ENCODE peak calls at places on chromosomes 12 and 14, in five cellular contexts. One of them, this sample, is unnamed.
A peak's percentile ranks its signal among the peaks of the same experiment; 100 is the strongest.

GRCh38 chr14:55556929-55557623 is 22.9 kb upstream of the KTN1 start:
- DNase-seq in NCI-H446: peak; percentile 83
- DNase-seq in amniotic stem cell: peak; percentile 64
- DNase-seq in GM04504: peak; percentile 82
- DNase-seq in NCI-H526: peak; percentile 3
- DNase-seq in this sample: peak; percentile 83

GRCh38 chr14:23154876-23155587 is 28.4 kb downstream of the SLC7A8 start:
- DNase-seq in GM04504: peak; percentile 81
- DNase-seq in NCI-H526: no peak
- DNase-seq in NCI-H446: peak; percentile 82
- DNase-seq in amniotic stem cell: peak; percentile 81
- DNase-seq in this sample: no peak

GRCh38 chr12:80186727-80187217 is 87.4 kb downstream of the OTOGL start:
- DNase-seq in NCI-H526: no peak
- DNase-seq in GM04504: peak; percentile 84
- DNase-seq in NCI-H446: peak; percentile 85
- DNase-seq in amniotic stem cell: peak; percentile 98
- DNase-seq in this sample: peak; percentile 58

GRCh38 chr12:46915082-46915481 is 89.3 kb upstream of the SLC38A4 start:
- DNase-seq in NCI-H526: no peak
- DNase-seq in amniotic stem cell: peak; percentile 41
- DNase-seq in GM04504: peak; percentile 94
- DNase-seq in NCI-H446: no peak
- DNase-seq in this sample: no peak

GRCh38 chr14:71395151-71395604 is 487.9 kb downstream of the PCNX1 start:
- DNase-seq in GM04504: peak; percentile 50
- DNase-seq in NCI-H526: no peak
- DNase-seq in amniotic stem cell: no peak
- DNase-seq in NCI-H446: no peak
- DNase-seq in this sample: no peak

GRCh38 chr12:50088577-50089335 is 3.6 kb downstream of the SMARCD1 start:
- DNase-seq in NCI-H446: peak; percentile 38
- DNase-seq in amniotic stem cell: peak; percentile 26
- DNase-seq in GM04504: no peak
- DNase-seq in NCI-H526: peak; percentile 37
- DNase-seq in this sample: peak; percentile 3

GRCh38 chr12:131761638-131762037 is 50.7 kb downstream of the SFSWAP start:
- DNase-seq in NCI-H446: no peak
- DNase-seq in GM04504: no peak
- DNase-seq in NCI-H526: no peak
- DNase-seq in amniotic stem cell: no peak
- DNase-seq in this sample: no peak

GRCh38 chr12:130157998-130158774 is 4.1 kb upstream of the FZD10 start:
- DNase-seq in GM04504: no peak
- DNase-seq in NCI-H446: no peak
- DNase-seq in NCI-H526: no peak
- DNase-seq in amniotic stem cell: no peak
- DNase-seq in this sample: no peak

GRCh38 chr12:69243099-69244084 is 4.0 kb downstream of the CPSF6 start:
- DNase-seq in GM04504: no peak
- DNase-seq in NCI-H446: no peak
- DNase-seq in amniotic stem cell: no peak
- DNase-seq in NCI-H526: no peak
- DNase-seq in this sample: no peak

GRCh38 chr14:63713765-63714164 is 14.1 kb downstream of the SGPP1 start:
- DNase-seq in NCI-H526: no peak
- DNase-seq in NCI-H446: no peak
- DNase-seq in amniotic stem cell: no peak
- DNase-seq in GM04504: peak; percentile 48
- DNase-seq in this sample: no peak

GRCh38 chr14:25537846-25538455 is 488.0 kb upstream of the STXBP6 start:
- DNase-seq in GM04504: no peak
- DNase-seq in amniotic stem cell: no peak
- DNase-seq in NCI-H526: peak; percentile 41
- DNase-seq in NCI-H446: peak; percentile 75
- DNase-seq in this sample: peak; percentile 76

GRCh38 chr14:52349731-52350130 is 35.6 kb downstream of the PTGER2 start:
- DNase-seq in NCI-H446: no peak
- DNase-seq in GM04504: no peak
- DNase-seq in amniotic stem cell: no peak
- DNase-seq in NCI-H526: no peak
- DNase-seq in this sample: no peak

GRCh38 chr12:120538281-120539156 is 4.4 kb downstream of the RNF10 start:
- DNase-seq in GM04504: no peak
- DNase-seq in NCI-H526: no peak
- DNase-seq in NCI-H446: no peak
- DNase-seq in amniotic stem cell: no peak
- DNase-seq in this sample: no peak

GRCh38 chr14:23008836-23009235 is 1.1 kb downstream of the C14orf93 start:
- DNase-seq in NCI-H446: peak; percentile 71
- DNase-seq in GM04504: no peak
- DNase-seq in amniotic stem cell: no peak
- DNase-seq in NCI-H526: no peak
- DNase-seq in this sample: peak; percentile 3

GRCh38 chr14:81473456-81474155 is 60.0 kb downstream of the SEL1L start:
- DNase-seq in NCI-H526: no peak
- DNase-seq in NCI-H446: no peak
- DNase-seq in GM04504: no peak
- DNase-seq in amniotic stem cell: no peak
- DNase-seq in this sample: no peak

GRCh38 chr14:55122441-55122986 is 6.5 kb upstream of the LGALS3 start:
- DNase-seq in GM04504: no peak
- DNase-seq in amniotic stem cell: no peak
- DNase-seq in NCI-H446: peak; percentile 11
- DNase-seq in NCI-H526: no peak
- DNase-seq in this sample: peak; percentile 20

GRCh38 chr12:76030378-76031080 is 1.0 kb downstream of the PHLDA1 start:
- DNase-seq in amniotic stem cell: no peak
- DNase-seq in NCI-H446: peak; percentile 48
- DNase-seq in NCI-H526: no peak
- DNase-seq in GM04504: no peak
- DNase-seq in this sample: no peak

GRCh38 chr14:90743826-90744225 is 72.4 kb downstream of the TTC7B start:
- DNase-seq in NCI-H526: no peak
- DNase-seq in GM04504: no peak
- DNase-seq in amniotic stem cell: no peak
- DNase-seq in NCI-H446: no peak
- DNase-seq in this sample: no peak

GRCh38 chr12:121383601-121384019 is 16.3 kb upstream of the RNF34 start:
- DNase-seq in NCI-H526: no peak
- DNase-seq in GM04504: no peak
- DNase-seq in NCI-H446: no peak
- DNase-seq in amniotic stem cell: no peak
- DNase-seq in this sample: no peak

GRCh38 chr14:91252901-91253794 is 8.6 kb upstream of the GPR68 start:
- DNase-seq in NCI-H446: no peak
- DNase-seq in NCI-H526: no peak
- DNase-seq in amniotic stem cell: no peak
- DNase-seq in GM04504: no peak
- DNase-seq in this sample: peak; percentile 37

GRCh38 chr14:88986146-88986841 is 161.8 kb downstream of the TTC8 start:
- DNase-seq in NCI-H446: peak; percentile 53
- DNase-seq in GM04504: no peak
- DNase-seq in NCI-H526: no peak
- DNase-seq in amniotic stem cell: no peak
- DNase-seq in this sample: no peak

GRCh38 chr14:56891226-56891625 is 80.9 kb upstream of the OTX2 start:
- DNase-seq in GM04504: no peak
- DNase-seq in NCI-H446: no peak
- DNase-seq in amniotic stem cell: no peak
- DNase-seq in NCI-H526: peak; percentile 28
- DNase-seq in this sample: no peak

GRCh38 chr14:65303185-65303901 is 109.2 kb upstream of the FUT8 start:
- DNase-seq in NCI-H526: no peak
- DNase-seq in GM04504: no peak
- DNase-seq in NCI-H446: no peak
- DNase-seq in amniotic stem cell: no peak
- DNase-seq in this sample: no peak

GRCh38 chr12:110224379-110225304 is 56.4 kb upstream of the ATP2A2 start:
- DNase-seq in NCI-H446: peak; percentile 75
- DNase-seq in GM04504: peak; percentile 76
- DNase-seq in NCI-H526: peak; percentile 74
- DNase-seq in amniotic stem cell: peak; percentile 55
- DNase-seq in this sample: no peak

GRCh38 chr14:44895716-44896115 is 66.0 kb downstream of the KLHL28 start:
- DNase-seq in NCI-H526: no peak
- DNase-seq in NCI-H446: no peak
- DNase-seq in GM04504: peak; percentile 56
- DNase-seq in amniotic stem cell: peak; percentile 43
- DNase-seq in this sample: no peak